ENCODE peak calls at places on chromosomes 12 and 14, in four cellular contexts. N, B, J and Q are unnamed samples.

GRCh38 chr14:22579218-22579617 is 9.8 kb downstream of the DAD1 start:
- DNase-seq in B (no peak), N (no peak), J (no peak), Q (no peak)

GRCh38 chr12:89134213-89134770 is 218.0 kb downstream of the DUSP6 start:
- DNase-seq in J (no peak), B (no peak), N (peak; percentile 12), Q (no peak)

GRCh38 chr14:47194051-47194450 is 481.4 kb downstream of the MDGA2 start:
- DNase-seq in B (no peak), J (no peak), N (no peak), Q (no peak)

GRCh38 chr12:106245767-106246166 is 2.1 kb downstream of the CKAP4 start:
- DNase-seq in J (peak; percentile 65), B (peak; percentile 58), N (no peak), Q (no peak)

GRCh38 chr14:60757617-60758016 is 23.1 kb downstream of the MNAT1 start:
- DNase-seq in J (no peak), N (no peak), B (peak; percentile 77), Q (no peak)

GRCh38 chr12:58967551-58967950 is 47.2 kb upstream of the LRIG3 start:
- DNase-seq in B (peak; percentile 52), J (no peak), N (no peak), Q (no peak)

GRCh38 chr14:57549765-57550420 is 56.2 kb upstream of the CCDC198 start:
- DNase-seq in N (no peak), J (no peak), B (no peak), Q (no peak)

GRCh38 chr12:26058818-26059217 is 66.0 kb downstream of the BHLHE41 start:
- DNase-seq in N (no peak), B (peak; percentile 76), J (no peak), Q (no peak)

GRCh38 chr14:75274899-75275569 is 3.6 kb upstream of the FOS start:
- DNase-seq in N (no peak), B (no peak), J (no peak), Q (peak; percentile 77)

GRCh38 chr14:77040995-77041744 is 12.7 kb upstream of the IRF2BPL start:
- DNase-seq in B (peak; percentile 17), J (no peak), N (no peak), Q (no peak)

GRCh38 chr12:57448669-57449068 is 6.4 kb upstream of the INHBE start:
- DNase-seq in J (no peak), B (no peak), N (no peak), Q (no peak)

GRCh38 chr14:35760143-35760542 is 49.0 kb downstream of the RALGAPA1 start:
- DNase-seq in N (no peak), B (no peak), J (no peak), Q (no peak)

GRCh38 chr12:4115570-4115969 is 158.0 kb upstream of the CCND2 start:
- DNase-seq in B (no peak), N (no peak), J (no peak), Q (no peak)

GRCh38 chr12:48285751-48286650 is 64.7 kb downstream of the ZNF641 start:
- DNase-seq in N (no peak), B (no peak), J (no peak), Q (no peak)

GRCh38 chr12:89862511-89863331 is 154.1 kb upstream of the ATP2B1 start:
- DNase-seq in J (no peak), B (peak; percentile 25), N (no peak), Q (no peak)

GRCh38 chr14:91245029-91245428 is 525 bp upstream of the GPR68 start:
- DNase-seq in B (no peak), N (no peak), J (no peak), Q (no peak)

GRCh38 chr14:85948163-85948562 is 418.2 kb downstream of the FLRT2 start:
- DNase-seq in N (no peak), J (no peak), B (no peak), Q (no peak)

GRCh38 chr14:52801014-52801708 is 9.8 kb upstream of the GNPNAT1 start:
- DNase-seq in N (no peak), J (no peak), B (peak; percentile 82), Q (no peak)

GRCh38 chr14:74835607-74836250 is 40.2 kb downstream of the PROX2 start:
- DNase-seq in B (no peak), J (no peak), N (no peak), Q (no peak)

GRCh38 chr14:75476274-75476995 is 45.8 kb upstream of the BATF start:
- DNase-seq in N (peak; percentile 78), B (no peak), J (no peak), Q (no peak)

GRCh38 chr12:122021193-122021821 is 377 bp upstream of the BCL7A start:
- DNase-seq in B (peak; percentile 56), N (no peak), J (peak; percentile 65), Q (no peak)

GRCh38 chr14:105089746-105090492 is 24.7 kb upstream of the GPR132 start:
- DNase-seq in N (no peak), B (no peak), J (no peak), Q (no peak)
- H3K27me3 ChIP-seq in N (peaks cover 13% of the 10 kb centered on the region), B (peaks cover under 1% of the 10 kb centered on the region), J (peaks cover 50% of the 10 kb centered on the region), Q (no peaks in the 10 kb centered on the region)

GRCh38 chr12:45575417-45575816 is 154.1 kb upstream of the ARID2 start:
- DNase-seq in N (no peak), J (no peak), B (no peak), Q (no peak)
- H3K27me3 ChIP-seq in N (no peaks in the 10 kb centered on the region), J (no peaks in the 10 kb centered on the region), B (no peaks in the 10 kb centered on the region), Q (no peaks in the 10 kb centered on the region)

DNA sequence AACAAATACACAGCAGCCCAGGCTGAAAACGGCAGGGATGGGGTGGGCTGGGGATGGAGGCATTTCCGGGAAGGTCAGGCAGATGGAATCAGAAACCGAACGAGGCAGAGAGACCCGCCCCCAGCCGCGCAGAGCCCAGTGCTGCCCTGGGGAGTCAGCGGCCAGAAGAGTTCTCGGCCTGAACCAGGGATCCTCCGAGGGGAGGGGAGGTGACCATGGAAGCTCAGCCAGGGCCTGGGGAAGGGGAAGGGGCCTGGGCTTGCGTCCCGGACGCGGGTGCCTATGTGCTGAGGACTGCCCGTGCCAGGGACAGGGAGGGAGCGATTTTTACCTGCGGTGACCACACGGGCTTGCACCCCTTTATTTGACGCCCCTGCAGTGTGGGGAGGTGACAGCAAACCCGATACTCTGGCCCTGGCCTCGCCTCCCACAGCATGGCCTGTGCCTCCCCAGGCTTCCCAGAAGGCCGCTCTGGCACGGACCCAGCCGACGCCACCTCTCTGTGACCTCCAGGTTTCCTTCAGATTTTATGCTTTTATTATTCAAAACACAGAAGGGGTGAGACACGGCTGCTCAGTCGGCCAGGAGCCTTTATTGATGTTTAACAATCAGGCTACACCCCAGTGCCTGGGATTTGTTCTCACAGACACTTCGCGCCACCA is 7.7 kb downstream of the LRCOL1 start:
- DNase-seq in B (no peak), N (no peak), J (peak; percentile 57), Q (no peak)
- H3K27me3 ChIP-seq in B (peaks cover 55% of the 10 kb centered on the region), N (peaks cover 4% of the 10 kb centered on the region), J (peaks cover 74% of the 10 kb centered on the region), Q (peaks cover 79% of the 10 kb centered on the region)

GRCh38 chr12:132178801-132179401 is 34.6 kb downstream of the NOC4L start:
- DNase-seq in B (no peak), N (no peak), J (peak; percentile 59), Q (no peak)
- H3K27me3 ChIP-seq in B (peaks cover 74% of the 10 kb centered on the region), N (peaks cover 19% of the 10 kb centered on the region), J (peaks cover 32% of the 10 kb centered on the region), Q (peaks cover 61% of the 10 kb centered on the region)

GRCh38 chr12:51687142-51687935 is 96.3 kb downstream of the SCN8A start:
- DNase-seq in B (peak; percentile 85), J (no peak), N (no peak), Q (no peak)
- H3K27me3 ChIP-seq in B (no peaks in the 10 kb centered on the region), J (no peaks in the 10 kb centered on the region), N (no peaks in the 10 kb centered on the region), Q (no peaks in the 10 kb centered on the region)

GRCh38 chr12:52681551-52682380 is 1.6 kb upstream of the KRT1 start:
- DNase-seq in B (no peak), J (no peak), N (no peak), Q (no peak)
- H3K27me3 ChIP-seq in B (peaks cover 77% of the 10 kb centered on the region), J (peaks cover 9% of the 10 kb centered on the region), N (peaks cover 2% of the 10 kb centered on the region), Q (no peaks in the 10 kb centered on the region)

DNA sequence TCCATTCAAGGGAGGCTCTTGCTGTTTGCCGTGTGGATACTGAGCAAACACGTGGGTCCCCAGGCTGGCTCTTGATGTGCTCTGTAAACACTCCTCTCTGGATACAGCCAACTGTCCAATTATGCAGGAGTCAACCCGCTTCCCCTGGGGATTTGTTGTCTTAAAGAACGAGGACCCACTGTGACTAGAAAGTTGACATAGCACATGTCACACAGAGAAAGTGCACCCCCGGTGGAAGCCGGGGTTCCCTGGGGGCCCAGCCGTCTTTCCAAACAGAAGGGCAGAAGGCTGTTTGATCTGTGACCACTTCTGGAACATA is 75.9 kb upstream of the CEP83 start:
- DNase-seq in J (no peak), N (peak; percentile 67), B (no peak), Q (no peak)
- H3K27me3 ChIP-seq in J (no peaks in the 10 kb centered on the region), N (no peaks in the 10 kb centered on the region), B (peaks cover 8% of the 10 kb centered on the region), Q (no peaks in the 10 kb centered on the region)

DNA sequence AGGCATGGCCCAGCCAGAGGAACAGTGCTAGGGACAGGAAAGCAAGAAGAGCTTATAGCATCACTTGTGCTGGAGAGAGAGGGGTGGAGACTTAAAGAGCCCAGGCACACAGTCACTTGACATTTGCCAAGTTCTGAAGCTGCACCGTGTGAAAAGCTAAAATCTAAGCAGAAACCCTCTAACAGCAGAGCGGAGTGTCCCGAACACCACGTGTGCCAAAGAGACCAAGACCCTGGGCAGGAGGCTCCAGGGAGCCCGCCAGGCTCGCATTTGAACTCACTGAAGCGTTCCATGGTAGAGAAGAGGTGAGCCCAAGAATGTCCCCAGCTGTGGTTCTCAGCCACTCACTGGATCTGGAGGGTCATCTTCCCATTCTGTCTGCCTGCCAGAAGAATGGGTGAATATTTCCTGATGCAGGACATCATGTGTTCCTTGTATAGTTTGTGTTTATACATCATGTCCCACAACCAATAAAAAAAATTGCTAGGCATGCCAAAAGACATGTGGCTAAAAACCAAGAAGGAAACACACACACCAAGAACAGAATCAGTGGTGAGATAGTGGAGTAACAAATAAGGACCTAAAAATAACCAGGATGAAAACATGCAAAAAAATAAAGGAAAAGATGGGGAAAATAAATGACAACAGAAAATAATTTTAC is 173.9 kb upstream of the C14orf180 start:
- DNase-seq in B (no peak), J (no peak), N (no peak), Q (no peak)
- H3K27me3 ChIP-seq in B (peaks cover 6% of the 10 kb centered on the region), J (peaks cover 6% of the 10 kb centered on the region), N (peaks cover 7% of the 10 kb centered on the region), Q (no peaks in the 10 kb centered on the region)